ENCODE peak calls at places on chromosome 19, in six cellular contexts. G, Z, E, K, W and T are unnamed samples.

GRCh38 chr19:1057185-1057857 is 9.6 kb upstream of the ARHGAP45 start:
- DNase-seq in E (no peak), G (no peak), Z (peak), W (no peak), K (no peak), T (peak)

GRCh38 chr19:14160017-14160703 is 23.8 kb upstream of the ASF1B start:
- DNase-seq in K (no peak), G (no peak), E (no peak), Z (no peak), W (no peak), T (no peak)

GRCh38 chr19:41917676-41918075 is 10.6 kb downstream of the ERFL start:
- DNase-seq in E (no peak), Z (peak), W (no peak), G (no peak), K (no peak), T (no peak)

GRCh38 chr19:39409886-39410619 is 2.4 kb upstream of the PLEKHG2 start:
- DNase-seq in Z (peak), K (peak), G (peak), W (peak), E (peak), T (no peak)

GRCh38 chr19:30319876-30320275 is 52.3 kb upstream of the ZNF536 start:
- DNase-seq in K (no peak), Z (no peak), G (no peak), E (no peak), W (no peak), T (no peak)

GRCh38 chr19:49911381-49912145 is 14.9 kb upstream of the IL4I1 start:
- DNase-seq in Z (no peak), G (no peak), K (no peak), E (no peak), W (no peak), T (no peak)

GRCh38 chr19:38975861-38976271 is 324 bp upstream of the FBXO17 start:
- DNase-seq in E (no peak), K (no peak), W (no peak), G (no peak), Z (no peak), T (peak)

GRCh38 chr19:1020868-1021425 is at the start of gene TMEM259:
- DNase-seq in Z (peak), W (peak), E (peak), K (peak), G (peak), T (peak)

GRCh38 chr19:47369923-47370625 is 21.0 kb downstream of the DHX34 start:
- DNase-seq in E (no peak), K (peak), G (no peak), Z (no peak), W (no peak), T (peak)

GRCh38 chr19:50427997-50428425 is 4.7 kb upstream of the MYBPC2 start:
- DNase-seq in W (peak), K (peak), Z (no peak), E (no peak), G (peak), T (no peak)

GRCh38 chr19:3506384-3507340 is 551 bp downstream of the FZR1 start:
- DNase-seq in W (peak), Z (no peak), G (no peak), E (peak), K (no peak), T (no peak)

GRCh38 chr19:7860166-7860901 is 13.9 kb downstream of the PRR36 start:
- DNase-seq in K (no peak), W (no peak), Z (no peak), G (peak), E (no peak), T (no peak)

GRCh38 chr19:2494084-2494446 is 18.1 kb downstream of the GADD45B start:
- DNase-seq in W (no peak), Z (no peak), E (no peak), G (no peak), K (no peak), T (no peak)

GRCh38 chr19:10718205-10719196 is 622 bp downstream of the DNM2 start:
- DNase-seq in K (no peak), W (peak), E (peak), G (peak), Z (no peak), T (no peak)

GRCh38 chr19:5615756-5616327 is 6.7 kb downstream of the SAFB2 start:
- DNase-seq in Z (no peak), G (no peak), W (no peak), E (no peak), K (no peak), T (no peak)

GRCh38 chr19:40090256-40091204 is at the start of gene ZNF780A:
- DNase-seq in W (peak), E (peak), G (peak), Z (peak), K (peak), T (peak)

GRCh38 chr19:20423381-20424207 is 142.0 kb downstream of the ZNF737 start:
- DNase-seq in Z (no peak), K (peak), W (peak), G (peak), E (peak), T (no peak)

GRCh38 chr19:5563008-5563431 is 4.7 kb downstream of the TINCR start:
- DNase-seq in Z (no peak), W (no peak), E (no peak), K (no peak), G (no peak), T (no peak)

GRCh38 chr19:21439372-21439771 is 42.4 kb downstream of the ZNF493 start:
- DNase-seq in K (peak), E (no peak), W (no peak), G (no peak), Z (no peak), T (no peak)

GRCh38 chr19:53696951-53697350 is 65.2 kb downstream of the DPRX start:
- DNase-seq in Z (no peak), W (no peak), K (no peak), E (no peak), G (no peak), T (no peak)

GRCh38 chr19:33818426-33818825 is 21.8 kb downstream of the KCTD15 start:
- DNase-seq in E (no peak), Z (no peak), W (no peak), G (no peak), K (no peak), T (no peak)

GRCh38 chr19:4447327-4448146 is 10.1 kb downstream of the UBXN6 start:
- DNase-seq in K (no peak), E (no peak), W (no peak), G (no peak), Z (no peak), T (no peak)

GRCh38 chr19:8826371-8826770 is 5.7 kb downstream of the ZNF558 start:
- DNase-seq in E (no peak), K (no peak), W (no peak), G (no peak), Z (no peak), T (no peak)